ENCODE peak calls at places on chromosome 13, in ten cellular contexts. One of them, this sample, is unnamed.

GRCh38 chr13:79194272-79194671 is 211.8 kb downstream of the RBM26 start:
- DNase-seq in endothelial cell: no peak
- DNase-seq in HCT116: no peak
- DNase-seq in AG04450: no peak
- DNase-seq in AG10803: no peak
- DNase-seq in psoas muscle: no peak
- DNase-seq in WTC11: no peak
- DNase-seq in PC-3: no peak
- DNase-seq in mucosa of descending colon: peak
- DNase-seq in AG04449: no peak
- DNase-seq in this sample: no peak

GRCh38 chr13:43911871-43912270 is 32.2 kb downstream of the LACC1 start:
- DNase-seq in mucosa of descending colon: no peak
- DNase-seq in AG10803: no peak
- DNase-seq in HCT116: no peak
- DNase-seq in AG04450: no peak
- DNase-seq in psoas muscle: no peak
- DNase-seq in AG04449: no peak
- DNase-seq in endothelial cell: no peak
- DNase-seq in WTC11: no peak
- DNase-seq in PC-3: no peak
- DNase-seq in this sample: no peak

GRCh38 chr13:109243311-109243951 is 543.0 kb downstream of the IRS2 start:
- DNase-seq in HCT116: peak
- DNase-seq in WTC11: no peak
- DNase-seq in endothelial cell: no peak
- DNase-seq in mucosa of descending colon: no peak
- DNase-seq in psoas muscle: no peak
- DNase-seq in PC-3: peak
- DNase-seq in AG10803: peak
- DNase-seq in AG04449: peak
- DNase-seq in AG04450: peak
- DNase-seq in this sample: no peak

GRCh38 chr13:24212674-24213073 is 52.2 kb downstream of the SPATA13 start:
- DNase-seq in AG04449: no peak
- DNase-seq in HCT116: no peak
- DNase-seq in AG04450: no peak
- DNase-seq in AG10803: no peak
- DNase-seq in endothelial cell: no peak
- DNase-seq in PC-3: no peak
- DNase-seq in WTC11: no peak
- DNase-seq in mucosa of descending colon: no peak
- DNase-seq in psoas muscle: no peak
- DNase-seq in this sample: no peak

GRCh38 chr13:44734204-44734707 is 158.1 kb upstream of the TSC22D1 start:
- DNase-seq in AG04450: peak
- DNase-seq in psoas muscle: peak
- DNase-seq in mucosa of descending colon: no peak
- DNase-seq in WTC11: no peak
- DNase-seq in AG04449: no peak
- DNase-seq in PC-3: peak
- DNase-seq in AG10803: peak
- DNase-seq in endothelial cell: no peak
- DNase-seq in HCT116: no peak
- DNase-seq in this sample: no peak

GRCh38 chr13:70960841-70961443 is 852.7 kb upstream of the KLHL1 start:
- DNase-seq in mucosa of descending colon: peak
- DNase-seq in AG04449: no peak
- DNase-seq in AG10803: peak
- DNase-seq in HCT116: no peak
- DNase-seq in AG04450: no peak
- DNase-seq in endothelial cell: peak
- DNase-seq in PC-3: peak
- DNase-seq in psoas muscle: no peak
- DNase-seq in WTC11: no peak
- DNase-seq in this sample: no peak

GRCh38 chr13:42740753-42741152 is 40.6 kb upstream of the FAM216B start:
- DNase-seq in HCT116: peak
- DNase-seq in psoas muscle: peak
- DNase-seq in WTC11: no peak
- DNase-seq in AG10803: no peak
- DNase-seq in AG04449: no peak
- DNase-seq in endothelial cell: no peak
- DNase-seq in AG04450: no peak
- DNase-seq in PC-3: peak
- DNase-seq in mucosa of descending colon: peak
- DNase-seq in this sample: no peak

GRCh38 chr13:76223565-76223964 is 587.4 kb downstream of the LMO7 start:
- DNase-seq in WTC11: peak
- DNase-seq in AG10803: no peak
- DNase-seq in AG04450: no peak
- DNase-seq in PC-3: no peak
- DNase-seq in psoas muscle: no peak
- DNase-seq in AG04449: no peak
- DNase-seq in HCT116: no peak
- DNase-seq in endothelial cell: no peak
- DNase-seq in mucosa of descending colon: no peak
- DNase-seq in this sample: no peak

DNA sequence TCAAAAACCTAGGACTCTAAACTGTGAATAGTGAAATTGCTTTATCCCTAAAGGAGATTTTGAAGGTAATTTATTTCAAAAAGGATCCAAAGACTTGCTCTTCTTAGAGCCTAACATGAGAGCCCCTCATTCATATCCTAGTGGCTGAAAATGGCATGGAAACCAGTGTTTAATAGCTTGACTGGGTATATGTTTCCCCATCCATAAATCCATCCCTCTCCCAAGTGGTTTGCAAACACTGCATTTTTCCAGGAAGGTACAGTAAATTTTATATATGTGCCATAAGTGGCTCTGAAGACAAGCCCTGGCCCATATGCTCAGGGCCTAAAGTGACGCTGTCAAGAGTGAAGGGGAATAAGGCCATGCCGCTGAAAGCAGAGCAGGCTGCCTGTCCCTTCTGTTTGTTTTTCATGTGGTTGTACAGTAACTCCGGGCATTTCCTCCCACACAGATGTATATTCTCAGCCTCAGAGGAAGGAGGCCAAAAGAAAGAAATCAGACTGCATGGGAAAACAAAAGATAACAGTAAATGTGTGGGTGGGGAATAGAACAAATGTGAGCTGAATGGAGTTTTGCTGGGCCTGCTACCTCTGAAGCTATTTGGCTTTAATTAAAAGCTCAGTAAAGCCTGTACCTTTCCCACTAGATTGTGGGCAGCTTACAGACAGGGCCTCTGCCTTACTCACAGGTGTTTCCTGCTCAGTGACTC is 181.9 kb downstream of the PCDH9 start:
- DNase-seq in mucosa of descending colon: no peak
- DNase-seq in AG10803: peak
- DNase-seq in endothelial cell: peak
- DNase-seq in AG04449: peak
- DNase-seq in psoas muscle: no peak
- DNase-seq in AG04450: peak
- DNase-seq in PC-3: no peak
- DNase-seq in HCT116: no peak
- DNase-seq in WTC11: no peak
- DNase-seq in this sample: no peak
- TF ChIP-seq CTCF in mucosa of descending colon: no peak
- TF ChIP-seq CTCF in AG10803: no peak
- TF ChIP-seq CTCF in endothelial cell: peak
- TF ChIP-seq CTCF in AG04449: no peak
- TF ChIP-seq CTCF in psoas muscle: no peak
- TF ChIP-seq CTCF in AG04450: peak
- TF ChIP-seq CTCF in PC-3: no peak
- TF ChIP-seq CTCF in HCT116: no peak
- TF ChIP-seq CTCF in WTC11: no peak
- TF ChIP-seq CTCF in this sample: peak

DNA sequence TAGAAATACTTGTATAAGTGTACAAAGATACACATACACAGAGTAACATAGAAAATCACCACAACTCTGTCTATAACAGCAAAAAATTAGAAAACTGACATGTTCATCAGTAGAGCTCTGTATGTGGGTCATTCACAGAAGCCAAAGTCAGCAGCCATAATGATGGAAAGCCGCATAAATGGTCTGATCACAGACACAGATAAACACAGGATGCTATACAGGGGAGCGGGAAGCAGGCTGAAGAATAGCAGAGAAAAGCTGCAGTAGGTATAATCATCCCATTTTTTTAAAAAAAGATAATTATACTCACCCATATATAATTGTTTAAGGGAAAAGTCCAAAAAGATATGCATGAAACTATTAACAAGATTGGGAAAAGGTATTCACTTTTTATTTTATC is 31.5 kb downstream of the RCBTB1 start:
- DNase-seq in AG04450: no peak
- DNase-seq in PC-3: no peak
- DNase-seq in mucosa of descending colon: no peak
- DNase-seq in AG10803: no peak
- DNase-seq in endothelial cell: no peak
- DNase-seq in HCT116: no peak
- DNase-seq in AG04449: no peak
- DNase-seq in psoas muscle: no peak
- DNase-seq in WTC11: no peak
- DNase-seq in this sample: no peak
- TF ChIP-seq CTCF in AG04450: no peak
- TF ChIP-seq CTCF in PC-3: no peak
- TF ChIP-seq CTCF in mucosa of descending colon: no peak
- TF ChIP-seq CTCF in AG10803: no peak
- TF ChIP-seq CTCF in endothelial cell: no peak
- TF ChIP-seq CTCF in HCT116: no peak
- TF ChIP-seq CTCF in AG04449: no peak
- TF ChIP-seq CTCF in psoas muscle: no peak
- TF ChIP-seq CTCF in WTC11: no peak
- TF ChIP-seq CTCF in this sample: no peak

GRCh38 chr13:52954838-52955237 is 73.8 kb upstream of the OLFM4 start:
- DNase-seq in psoas muscle: no peak
- DNase-seq in endothelial cell: no peak
- DNase-seq in AG04449: no peak
- DNase-seq in HCT116: no peak
- DNase-seq in PC-3: no peak
- DNase-seq in AG04450: no peak
- DNase-seq in WTC11: no peak
- DNase-seq in AG10803: no peak
- DNase-seq in mucosa of descending colon: no peak
- DNase-seq in this sample: no peak

GRCh38 chr13:52950436-52950960 is 78.1 kb upstream of the OLFM4 start:
- DNase-seq in AG04450: no peak
- DNase-seq in AG10803: no peak
- DNase-seq in AG04449: no peak
- DNase-seq in mucosa of descending colon: no peak
- DNase-seq in PC-3: no peak
- DNase-seq in HCT116: no peak
- DNase-seq in WTC11: no peak
- DNase-seq in endothelial cell: no peak
- DNase-seq in psoas muscle: no peak
- DNase-seq in this sample: no peak

GRCh38 chr13:52945348-52945747 is 83.3 kb upstream of the OLFM4 start:
- DNase-seq in AG04449: no peak
- DNase-seq in AG04450: no peak
- DNase-seq in AG10803: no peak
- DNase-seq in mucosa of descending colon: no peak
- DNase-seq in psoas muscle: no peak
- DNase-seq in endothelial cell: no peak
- DNase-seq in WTC11: no peak
- DNase-seq in HCT116: no peak
- DNase-seq in PC-3: no peak
- DNase-seq in this sample: no peak

GRCh38 chr13:52949744-52950143 is 78.9 kb upstream of the OLFM4 start:
- DNase-seq in PC-3: no peak
- DNase-seq in AG04450: no peak
- DNase-seq in mucosa of descending colon: no peak
- DNase-seq in psoas muscle: no peak
- DNase-seq in WTC11: no peak
- DNase-seq in endothelial cell: no peak
- DNase-seq in AG10803: no peak
- DNase-seq in AG04449: no peak
- DNase-seq in HCT116: no peak
- DNase-seq in this sample: no peak

DNA sequence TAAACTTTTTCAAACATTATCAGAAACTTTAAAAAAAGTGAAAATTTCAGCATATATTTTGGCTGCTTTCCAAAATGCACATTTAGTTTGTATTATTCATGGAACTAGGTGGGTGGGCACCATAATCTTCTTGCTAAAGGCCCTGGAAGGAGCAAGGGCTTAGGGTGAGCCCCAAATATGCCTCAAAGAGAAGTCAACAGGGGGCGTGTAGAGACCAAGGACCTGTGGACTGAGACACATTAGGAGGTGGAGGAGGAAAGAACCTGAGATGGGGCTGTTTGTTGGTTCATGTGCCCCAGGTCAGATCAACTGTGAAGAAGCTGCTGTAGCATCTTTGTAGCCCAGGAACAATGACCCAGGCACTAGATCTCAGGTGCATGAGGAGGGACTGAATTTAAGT is 79.6 kb upstream of the OLFM4 start:
- DNase-seq in AG10803: no peak
- DNase-seq in mucosa of descending colon: peak
- DNase-seq in endothelial cell: no peak
- DNase-seq in PC-3: no peak
- DNase-seq in WTC11: no peak
- DNase-seq in AG04449: no peak
- DNase-seq in AG04450: no peak
- DNase-seq in psoas muscle: no peak
- DNase-seq in HCT116: no peak
- DNase-seq in this sample: no peak
- TF ChIP-seq CTCF in AG10803: no peak
- TF ChIP-seq CTCF in mucosa of descending colon: no peak
- TF ChIP-seq CTCF in endothelial cell: no peak
- TF ChIP-seq CTCF in PC-3: no peak
- TF ChIP-seq CTCF in WTC11: no peak
- TF ChIP-seq CTCF in AG04449: no peak
- TF ChIP-seq CTCF in AG04450: no peak
- TF ChIP-seq CTCF in psoas muscle: no peak
- TF ChIP-seq CTCF in HCT116: no peak
- TF ChIP-seq CTCF in this sample: no peak

GRCh38 chr13:112065521-112065866 is 1.5 kb upstream of the SOX1 start:
- DNase-seq in mucosa of descending colon: no peak
- DNase-seq in AG10803: no peak
- DNase-seq in psoas muscle: no peak
- DNase-seq in HCT116: no peak
- DNase-seq in endothelial cell: no peak
- DNase-seq in PC-3: no peak
- DNase-seq in AG04450: no peak
- DNase-seq in WTC11: no peak
- DNase-seq in AG04449: no peak
- DNase-seq in this sample: no peak

GRCh38 chr13:112064222-112064621 is 2.7 kb upstream of the SOX1 start:
- DNase-seq in AG04449: no peak
- DNase-seq in AG10803: no peak
- DNase-seq in AG04450: no peak
- DNase-seq in psoas muscle: no peak
- DNase-seq in endothelial cell: no peak
- DNase-seq in PC-3: no peak
- DNase-seq in HCT116: no peak
- DNase-seq in mucosa of descending colon: no peak
- DNase-seq in WTC11: no peak
- DNase-seq in this sample: no peak

GRCh38 chr13:112066624-112067004 is 335 bp upstream of the SOX1 start:
- DNase-seq in AG10803: peak
- DNase-seq in mucosa of descending colon: peak
- DNase-seq in psoas muscle: peak
- DNase-seq in endothelial cell: peak
- DNase-seq in HCT116: no peak
- DNase-seq in AG04450: no peak
- DNase-seq in PC-3: no peak
- DNase-seq in WTC11: peak
- DNase-seq in AG04449: no peak
- DNase-seq in this sample: peak

GRCh38 chr13:112067121-112067741 is at the start of gene SOX1:
- DNase-seq in AG04450: no peak
- DNase-seq in HCT116: no peak
- DNase-seq in endothelial cell: no peak
- DNase-seq in psoas muscle: no peak
- DNase-seq in WTC11: peak
- DNase-seq in AG10803: no peak
- DNase-seq in PC-3: no peak
- DNase-seq in mucosa of descending colon: peak
- DNase-seq in AG04449: no peak
- DNase-seq in this sample: peak

DNA sequence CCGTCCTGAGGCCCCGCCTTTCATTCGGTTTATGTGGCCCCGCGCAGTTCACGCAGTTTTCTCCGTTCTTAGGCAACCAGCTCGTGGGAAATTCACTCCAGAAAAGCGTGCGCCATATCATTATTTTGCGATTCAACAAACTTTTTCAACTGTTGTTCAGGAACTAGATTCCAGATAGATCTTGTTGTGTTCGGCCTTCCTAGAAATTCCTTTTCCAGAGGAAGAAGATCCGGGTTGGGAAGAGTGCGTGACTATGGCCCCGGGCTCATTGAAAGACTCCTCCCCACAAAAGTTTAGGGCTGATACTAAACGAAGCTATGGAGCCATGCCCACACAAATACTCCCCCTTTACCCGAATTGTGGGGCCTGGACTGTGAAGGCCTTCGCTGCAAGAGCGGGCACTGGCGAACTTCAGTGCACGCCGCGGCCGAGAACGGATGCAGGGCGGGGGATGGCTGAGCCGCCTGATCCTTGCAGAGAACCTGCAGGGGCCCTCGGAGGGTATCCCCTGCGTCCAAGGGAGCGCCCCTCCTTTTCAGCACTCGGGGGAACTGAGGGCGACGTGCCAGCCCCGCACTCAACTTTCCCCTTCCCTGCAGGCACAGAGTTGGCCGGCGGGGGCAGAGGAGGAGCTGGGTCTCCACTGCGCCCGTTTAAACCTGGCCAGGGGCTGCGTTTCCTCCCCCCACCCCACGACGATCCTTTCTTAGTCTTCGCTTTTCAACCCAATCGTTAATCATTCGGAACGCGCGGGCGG is 904 bp upstream of the SOX1 start:
- DNase-seq in AG04450: no peak
- DNase-seq in mucosa of descending colon: no peak
- DNase-seq in AG04449: no peak
- DNase-seq in endothelial cell: no peak
- DNase-seq in PC-3: no peak
- DNase-seq in HCT116: no peak
- DNase-seq in WTC11: peak
- DNase-seq in psoas muscle: no peak
- DNase-seq in AG10803: no peak
- DNase-seq in this sample: peak
- TF ChIP-seq CTCF in AG04450: no peak
- TF ChIP-seq CTCF in mucosa of descending colon: no peak
- TF ChIP-seq CTCF in AG04449: no peak
- TF ChIP-seq CTCF in endothelial cell: no peak
- TF ChIP-seq CTCF in PC-3: no peak
- TF ChIP-seq CTCF in HCT116: no peak
- TF ChIP-seq CTCF in WTC11: no peak
- TF ChIP-seq CTCF in psoas muscle: no peak
- TF ChIP-seq CTCF in AG10803: no peak
- TF ChIP-seq CTCF in this sample: peak